ENCODE peak calls at places on chromosomes 16 and 17, in ten cellular contexts. W is HepG2; R is CD4-positive, alpha-beta T cell; M is aorta; J is lung; G is caudate nucleus; Y is GM23338; D is left ventricle myocardium inferior; O is H9; V is AG04450. U is an unnamed sample.

GRCh38 chr16:72561-73537 is at the start of gene RHBDF1:
- DNase-seq in W (no peak), R (no peak), M (no peak), J (no peak), G (no peak), Y (peak; percentile 83), D (peak; percentile 69), O (peak; percentile 75), V (no peak), U (peak; percentile 67)

GRCh38 chr16:1163567-1164055 is 10.7 kb downstream of the CACNA1H start:
- DNase-seq in W (no peak), R (no peak), M (no peak), J (no peak), G (no peak), Y (no peak), D (no peak), O (peak; percentile 59), V (no peak), U (no peak)

GRCh38 chr16:11624645-11625607 is 38.2 kb upstream of the LITAF start:
- DNase-seq in W (no peak), R (no peak), M (no peak), J (no peak), G (no peak), Y (no peak), D (no peak), O (no peak), V (no peak), U (no peak)

GRCh38 chr16:65947951-65948350 is 418.5 kb upstream of the CDH5 start:
- DNase-seq in W (no peak), R (no peak), M (no peak), J (no peak), G (no peak), Y (no peak), D (no peak), O (no peak), V (no peak), U (no peak)

GRCh38 chr17:79800325-79801155 is 3.7 kb upstream of the CBX8 start:
- DNase-seq in W (no peak), R (no peak), M (no peak), J (no peak), G (no peak), Y (peak; percentile 92), D (no peak), O (peak; percentile 93), V (no peak), U (no peak)

GRCh38 chr17:31052187-31052889 is 42.4 kb upstream of the NF1 start:
- DNase-seq in W (peak; percentile 35), R (no peak), M (peak; percentile 87), J (peak; percentile 38), G (no peak), Y (no peak), D (peak; percentile 29), O (peak; percentile 22), V (peak; percentile 82), U (peak; percentile 35)

GRCh38 chr17:48064638-48065037 is 16.5 kb downstream of the NFE2L1 start:
- DNase-seq in W (peak; percentile 33), R (no peak), M (no peak), J (no peak), G (no peak), Y (peak; percentile 33), D (no peak), O (no peak), V (no peak), U (no peak)

GRCh38 chr17:69179227-69179952 is 37.7 kb upstream of the ABCA6 start:
- DNase-seq in W (no peak), R (no peak), M (peak; percentile 39), J (no peak), G (no peak), Y (peak; percentile 8), D (no peak), O (no peak), V (no peak), U (no peak)

GRCh38 chr17:78933959-78934568 is 8.9 kb upstream of the TIMP2 start:
- DNase-seq in W (peak; percentile 77), R (no peak), M (peak; percentile 98), J (peak; percentile 86), G (peak; percentile 62), Y (peak; percentile 65), D (peak; percentile 95), O (peak; percentile 82), V (peak; percentile 99), U (peak; percentile 99)

GRCh38 chr17:80889897-80890550 is 101.6 kb upstream of the CHMP6 start:
- DNase-seq in W (no peak), R (no peak), M (no peak), J (no peak), G (no peak), Y (no peak), D (no peak), O (no peak), V (no peak), U (no peak)

GRCh38 chr17:77352441-77352840 is 211.7 kb downstream of the SEC14L1 start:
- DNase-seq in W (no peak), R (no peak), M (no peak), J (peak; percentile 27), G (no peak), Y (no peak), D (no peak), O (no peak), V (no peak), U (no peak)

GRCh38 chr16:81238296-81239011 is at the start of gene BCO1:
- DNase-seq in W (peak; percentile 35), R (no peak), M (no peak), J (peak; percentile 29), G (no peak), Y (peak; percentile 73), D (no peak), O (peak; percentile 39), V (peak; percentile 18), U (no peak)

GRCh38 chr16:627458-628239 is 3.1 kb upstream of the WFIKKN1 start:
- DNase-seq in W (no peak), R (no peak), M (peak; percentile 56), J (peak; percentile 81), G (no peak), Y (no peak), D (no peak), O (peak; percentile 33), V (no peak), U (no peak)

GRCh38 chr17:82400830-82401229 is 17.3 kb upstream of the HEXD start:
- DNase-seq in W (no peak), R (peak; percentile 25), M (peak; percentile 78), J (no peak), G (no peak), Y (no peak), D (peak; percentile 47), O (no peak), V (no peak), U (no peak)

GRCh38 chr17:63939884-63940283 is 7.8 kb upstream of the CD79B start:
- DNase-seq in W (no peak), R (no peak), M (no peak), J (no peak), G (no peak), Y (peak; percentile 43), D (no peak), O (no peak), V (no peak), U (no peak)

DNA sequence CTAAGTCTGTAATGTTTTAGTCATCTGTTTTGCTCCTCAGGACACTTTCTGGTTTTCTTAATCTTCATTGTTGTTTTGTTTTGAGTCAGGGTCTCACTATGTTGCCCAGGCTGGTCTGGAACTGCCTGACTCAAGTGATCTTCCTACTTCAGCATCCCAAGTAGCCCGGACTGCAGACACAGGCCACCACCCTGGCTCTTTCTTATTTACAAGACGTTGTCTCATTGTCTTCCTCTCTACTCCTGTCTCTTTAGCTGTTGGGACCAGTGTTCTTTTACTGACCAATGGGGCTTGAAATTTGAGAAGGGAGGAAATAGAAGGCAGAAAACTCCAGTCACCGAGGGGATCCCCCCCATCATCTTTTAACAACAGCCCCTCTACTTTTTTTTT is 1.2 kb downstream of the SCPEP1 start:
- DNase-seq in W (no peak), R (no peak), M (no peak), J (no peak), G (no peak), Y (peak; percentile 46), D (no peak), O (no peak), V (no peak), U (no peak)
- H3K27ac ChIP-seq in W (no peak overlapping the region), R (no peak overlapping the region), M (no peak overlapping the region), J (peak overlapping the region; percentile 53), G (no peak overlapping the region), Y (peak overlapping the region; percentile 3), D (peak overlapping the region; percentile 83), O (no peak overlapping the region), V (no peak overlapping the region), U (peak overlapping the region; percentile 56)

DNA sequence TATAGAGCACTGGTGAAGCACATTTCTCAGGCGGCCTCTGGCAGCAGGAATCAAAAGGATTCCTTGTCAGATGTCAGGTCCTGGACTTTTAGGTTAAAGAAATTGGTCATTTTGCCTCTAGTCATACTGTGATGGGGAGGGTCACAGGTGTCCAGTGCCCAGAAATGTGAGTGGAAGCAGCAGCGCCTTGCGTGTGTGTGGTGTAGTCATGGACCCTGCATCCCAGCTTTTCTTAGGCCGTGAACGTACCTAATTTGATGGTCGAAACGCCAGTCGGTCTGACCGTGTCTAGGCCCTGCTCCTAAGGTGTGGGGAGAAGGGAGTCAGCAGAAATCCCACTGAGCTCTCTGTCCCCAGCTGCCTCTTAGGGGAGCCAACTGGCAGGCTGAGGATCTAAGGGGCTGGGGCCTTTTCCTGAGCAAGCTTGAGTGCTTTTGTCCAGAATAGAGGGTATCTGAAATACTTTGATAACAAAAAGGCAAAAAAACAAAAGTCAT is 32.0 kb downstream of the POLR3E start:
- DNase-seq in W (no peak), R (no peak), M (no peak), J (no peak), G (no peak), Y (no peak), D (no peak), O (no peak), V (no peak), U (no peak)
- H3K27ac ChIP-seq in W (no peak overlapping the region), R (no peak overlapping the region), M (no peak overlapping the region), J (no peak overlapping the region), G (no peak overlapping the region), Y (no peak overlapping the region), D (no peak overlapping the region), O (no peak overlapping the region), V (no peak overlapping the region), U (no peak overlapping the region)

DNA sequence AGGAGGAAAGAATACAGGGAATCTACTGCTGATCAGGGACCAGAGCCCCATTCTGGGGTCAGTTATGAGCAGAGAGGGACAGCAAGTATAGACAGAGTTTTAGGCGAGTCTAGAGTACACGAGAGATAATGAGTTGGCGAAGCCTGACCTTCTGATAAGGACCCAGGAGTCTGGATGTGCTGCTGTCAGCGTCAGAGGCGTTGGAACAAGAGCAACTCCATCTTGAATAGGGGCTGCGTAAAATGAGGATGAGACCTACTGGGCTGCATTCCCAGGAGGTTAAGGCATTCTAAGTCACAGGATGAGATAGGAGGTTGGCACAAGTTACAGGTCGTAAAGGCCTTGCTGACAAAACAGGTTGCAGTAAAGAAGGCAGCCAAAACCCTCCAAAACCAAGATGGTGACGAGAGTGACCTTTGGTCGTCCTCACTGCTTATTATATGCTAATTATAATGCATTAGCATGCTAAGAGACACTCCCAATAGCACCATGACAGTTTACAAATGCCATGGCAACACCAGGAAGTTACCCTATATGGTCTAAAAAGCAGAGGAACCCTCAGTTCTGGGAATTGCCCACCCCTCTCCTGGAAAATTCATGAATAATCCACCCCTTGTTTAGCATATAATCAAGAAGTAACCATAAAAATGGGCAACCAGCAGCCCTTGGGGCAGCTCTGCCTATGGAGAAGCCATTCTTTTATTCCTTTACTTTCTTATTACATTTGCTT is 330.4 kb downstream of the SLC39A11 start:
- DNase-seq in W (no peak), R (no peak), M (no peak), J (no peak), G (no peak), Y (no peak), D (no peak), O (no peak), V (no peak), U (no peak)
- H3K27ac ChIP-seq in W (no peak overlapping the region), R (no peak overlapping the region), M (no peak overlapping the region), J (no peak overlapping the region), G (no peak overlapping the region), Y (no peak overlapping the region), D (no peak overlapping the region), O (no peak overlapping the region), V (no peak overlapping the region), U (no peak overlapping the region)

GRCh38 chr16:15398618-15399316 is 3.2 kb downstream of the MPV17L start:
- DNase-seq in W (peak; percentile 95), R (no peak), M (no peak), J (no peak), G (no peak), Y (peak; percentile 23), D (no peak), O (no peak), V (no peak), U (no peak)
- H3K27ac ChIP-seq in W (peak overlapping the region; percentile 71), R (no peak overlapping the region), M (no peak overlapping the region), J (no peak overlapping the region), G (no peak overlapping the region), Y (no peak overlapping the region), D (no peak overlapping the region), O (no peak overlapping the region), V (no peak overlapping the region), U (no peak overlapping the region)